ENCODE peak calls at places on chromosomes 3 and 15, in six cellular contexts. One of them, this sample, is unnamed.

GRCh38 chr3:191260431-191261303 is 61.6 kb downstream of the OSTN start:
- DNase-seq in GM12878: no peak
- DNase-seq in K562: no peak
- DNase-seq in HepG2: no peak
- DNase-seq in GM12891: no peak
- DNase-seq in H1: no peak
- DNase-seq in this sample: no peak

GRCh38 chr3:36319683-36320082 is 60.6 kb upstream of the STAC start:
- DNase-seq in GM12878: no peak
- DNase-seq in HepG2: no peak
- DNase-seq in GM12891: no peak
- DNase-seq in K562: no peak
- DNase-seq in H1: no peak
- DNase-seq in this sample: no peak

GRCh38 chr3:28308196-28308595 is 40.3 kb upstream of the ZCWPW2 start:
- DNase-seq in HepG2: no peak
- DNase-seq in GM12878: no peak
- DNase-seq in H1: no peak
- DNase-seq in GM12891: no peak
- DNase-seq in K562: no peak
- DNase-seq in this sample: no peak

GRCh38 chr15:91855684-91856553 is 2.4 kb downstream of the SLCO3A1 start:
- DNase-seq in K562: no peak
- DNase-seq in HepG2: peak; percentile 3
- DNase-seq in H1: peak; percentile 61
- DNase-seq in GM12878: peak; percentile 33
- DNase-seq in GM12891: no peak
- DNase-seq in this sample: no peak

GRCh38 chr15:33912326-33912725 is 56.0 kb upstream of the CHRM5 start:
- DNase-seq in GM12878: no peak
- DNase-seq in H1: no peak
- DNase-seq in HepG2: no peak
- DNase-seq in GM12891: no peak
- DNase-seq in K562: no peak
- DNase-seq in this sample: no peak

GRCh38 chr15:69026355-69026754 is 11.9 kb downstream of the NOX5 start:
- DNase-seq in H1: no peak
- DNase-seq in GM12891: no peak
- DNase-seq in K562: no peak
- DNase-seq in GM12878: no peak
- DNase-seq in HepG2: no peak
- DNase-seq in this sample: no peak

GRCh38 chr3:31823184-31823583 is 157.9 kb downstream of the OSBPL10 start:
- DNase-seq in H1: no peak
- DNase-seq in HepG2: no peak
- DNase-seq in GM12891: no peak
- DNase-seq in K562: no peak
- DNase-seq in GM12878: no peak
- DNase-seq in this sample: no peak

GRCh38 chr3:45362768-45363167 is 25.6 kb upstream of the LARS2 start:
- DNase-seq in K562: no peak
- DNase-seq in GM12891: no peak
- DNase-seq in H1: no peak
- DNase-seq in GM12878: no peak
- DNase-seq in HepG2: no peak
- DNase-seq in this sample: no peak

GRCh38 chr3:33855884-33856546 is 57.6 kb downstream of the PDCD6IP start:
- DNase-seq in HepG2: no peak
- DNase-seq in GM12878: no peak
- DNase-seq in H1: no peak
- DNase-seq in GM12891: no peak
- DNase-seq in K562: no peak
- DNase-seq in this sample: no peak

GRCh38 chr3:79233431-79234060 is 534.3 kb downstream of the ROBO1 start:
- DNase-seq in K562: no peak
- DNase-seq in HepG2: no peak
- DNase-seq in GM12878: no peak
- DNase-seq in H1: peak; percentile 46
- DNase-seq in GM12891: no peak
- DNase-seq in this sample: no peak

GRCh38 chr3:128665362-128666021 is 14.9 kb upstream of the RPN1 start:
- DNase-seq in K562: no peak
- DNase-seq in GM12878: no peak
- DNase-seq in HepG2: no peak
- DNase-seq in H1: no peak
- DNase-seq in GM12891: no peak
- DNase-seq in this sample: no peak

GRCh38 chr3:126554560-126555525 is 3.9 kb downstream of the C3orf22 start:
- DNase-seq in GM12891: no peak
- DNase-seq in H1: no peak
- DNase-seq in GM12878: no peak
- DNase-seq in HepG2: peak; percentile 25
- DNase-seq in K562: no peak
- DNase-seq in this sample: no peak

GRCh38 chr15:84840741-84841429 is 23.7 kb downstream of the ALPK3 start:
- DNase-seq in H1: no peak
- DNase-seq in GM12891: no peak
- DNase-seq in K562: no peak
- DNase-seq in HepG2: peak; percentile 51
- DNase-seq in GM12878: no peak
- DNase-seq in this sample: no peak

GRCh38 chr3:86991840-86992430 is 986 bp upstream of the VGLL3 start:
- DNase-seq in GM12878: no peak
- DNase-seq in H1: no peak
- DNase-seq in GM12891: no peak
- DNase-seq in K562: no peak
- DNase-seq in HepG2: no peak
- DNase-seq in this sample: no peak

GRCh38 chr15:89406218-89406716 is 71.6 kb upstream of the POLG start:
- DNase-seq in H1: no peak
- DNase-seq in GM12878: no peak
- DNase-seq in HepG2: no peak
- DNase-seq in GM12891: no peak
- DNase-seq in K562: no peak
- DNase-seq in this sample: no peak

GRCh38 chr3:155646128-155646527 is 98.7 kb downstream of the PLCH1 start:
- DNase-seq in H1: no peak
- DNase-seq in HepG2: peak; percentile 71
- DNase-seq in K562: no peak
- DNase-seq in GM12878: no peak
- DNase-seq in GM12891: no peak
- DNase-seq in this sample: no peak

GRCh38 chr3:194387276-194387675 is 11.8 kb downstream of the GP5 start:
- DNase-seq in H1: no peak
- DNase-seq in K562: no peak
- DNase-seq in GM12891: no peak
- DNase-seq in HepG2: no peak
- DNase-seq in GM12878: no peak
- DNase-seq in this sample: no peak

GRCh38 chr3:42518800-42519567 is 16.5 kb downstream of the VIPR1 start:
- DNase-seq in K562: peak; percentile 59
- DNase-seq in H1: no peak
- DNase-seq in GM12878: no peak
- DNase-seq in GM12891: no peak
- DNase-seq in HepG2: no peak
- DNase-seq in this sample: no peak

GRCh38 chr3:112010631-112011030 is 11.9 kb downstream of the TAGLN3 start:
- DNase-seq in K562: no peak
- DNase-seq in GM12878: no peak
- DNase-seq in HepG2: no peak
- DNase-seq in H1: no peak
- DNase-seq in GM12891: no peak
- DNase-seq in this sample: no peak

GRCh38 chr15:39127925-39128617 is 452.8 kb upstream of the THBS1 start:
- DNase-seq in H1: no peak
- DNase-seq in GM12878: no peak
- DNase-seq in HepG2: peak; percentile 98
- DNase-seq in GM12891: no peak
- DNase-seq in K562: peak; percentile 30
- DNase-seq in this sample: no peak

GRCh38 chr3:131795382-131796085 is 239.3 kb downstream of the CPNE4 start:
- DNase-seq in GM12891: no peak
- DNase-seq in H1: no peak
- DNase-seq in HepG2: no peak
- DNase-seq in GM12878: no peak
- DNase-seq in K562: peak; percentile 65
- DNase-seq in this sample: no peak

GRCh38 chr3:194870394-194871110 is 184.9 kb downstream of the FAM43A start:
- DNase-seq in HepG2: no peak
- DNase-seq in K562: no peak
- DNase-seq in GM12878: no peak
- DNase-seq in H1: no peak
- DNase-seq in GM12891: no peak
- DNase-seq in this sample: no peak

GRCh38 chr15:78599189-78599588 is 21.6 kb downstream of the CHRNA3 start:
- DNase-seq in GM12891: no peak
- DNase-seq in HepG2: no peak
- DNase-seq in K562: peak; percentile 16
- DNase-seq in GM12878: no peak
- DNase-seq in H1: no peak
- DNase-seq in this sample: no peak

GRCh38 chr3:172140499-172141391 is 101.4 kb downstream of the FNDC3B start:
- DNase-seq in HepG2: peak; percentile 98
- DNase-seq in H1: no peak
- DNase-seq in K562: peak; percentile 17
- DNase-seq in GM12891: no peak
- DNase-seq in GM12878: no peak
- DNase-seq in this sample: no peak

GRCh38 chr3:132726341-132726823 is 4.2 kb upstream of the NPHP3 start:
- DNase-seq in GM12891: no peak
- DNase-seq in HepG2: peak; percentile 39
- DNase-seq in GM12878: no peak
- DNase-seq in K562: peak; percentile 45
- DNase-seq in H1: no peak
- DNase-seq in this sample: no peak

GRCh38 chr3:66709464-66710058 is 208.7 kb upstream of the LRIG1 start:
- DNase-seq in K562: no peak
- DNase-seq in H1: no peak
- DNase-seq in GM12891: no peak
- DNase-seq in HepG2: no peak
- DNase-seq in GM12878: no peak
- DNase-seq in this sample: no peak

DNA sequence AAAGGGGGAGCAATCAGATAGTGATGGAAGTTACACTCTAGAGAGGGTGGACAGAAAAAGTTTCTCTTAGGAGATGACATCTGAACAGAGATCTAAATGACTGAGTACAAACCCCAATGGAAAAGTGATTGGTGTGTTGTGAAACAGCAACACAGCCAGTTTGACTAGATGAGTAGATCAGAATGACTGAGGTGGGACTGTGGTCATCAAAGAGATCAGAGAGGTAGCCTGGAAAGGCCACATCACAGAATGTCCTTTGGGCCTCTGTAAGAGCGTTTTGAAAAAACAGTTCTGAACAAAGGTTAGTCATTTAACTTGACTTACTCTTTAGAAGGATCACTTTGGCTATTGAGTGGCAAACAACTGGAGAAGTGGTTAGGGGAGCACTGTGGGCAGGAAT is 10.6 kb downstream of the LRRC58 start:
- DNase-seq in HepG2: no peak
- DNase-seq in H1: no peak
- DNase-seq in GM12891: no peak
- DNase-seq in GM12878: no peak
- DNase-seq in K562: no peak
- DNase-seq in this sample: no peak
- TF ChIP-seq POLR2A in HepG2: no peak
- TF ChIP-seq POLR2A in H1: no peak
- TF ChIP-seq POLR2A in GM12891: no peak
- TF ChIP-seq POLR2A in GM12878: no peak
- TF ChIP-seq POLR2A in K562: no peak
- TF ChIP-seq POLR2A in this sample: no peak

DNA sequence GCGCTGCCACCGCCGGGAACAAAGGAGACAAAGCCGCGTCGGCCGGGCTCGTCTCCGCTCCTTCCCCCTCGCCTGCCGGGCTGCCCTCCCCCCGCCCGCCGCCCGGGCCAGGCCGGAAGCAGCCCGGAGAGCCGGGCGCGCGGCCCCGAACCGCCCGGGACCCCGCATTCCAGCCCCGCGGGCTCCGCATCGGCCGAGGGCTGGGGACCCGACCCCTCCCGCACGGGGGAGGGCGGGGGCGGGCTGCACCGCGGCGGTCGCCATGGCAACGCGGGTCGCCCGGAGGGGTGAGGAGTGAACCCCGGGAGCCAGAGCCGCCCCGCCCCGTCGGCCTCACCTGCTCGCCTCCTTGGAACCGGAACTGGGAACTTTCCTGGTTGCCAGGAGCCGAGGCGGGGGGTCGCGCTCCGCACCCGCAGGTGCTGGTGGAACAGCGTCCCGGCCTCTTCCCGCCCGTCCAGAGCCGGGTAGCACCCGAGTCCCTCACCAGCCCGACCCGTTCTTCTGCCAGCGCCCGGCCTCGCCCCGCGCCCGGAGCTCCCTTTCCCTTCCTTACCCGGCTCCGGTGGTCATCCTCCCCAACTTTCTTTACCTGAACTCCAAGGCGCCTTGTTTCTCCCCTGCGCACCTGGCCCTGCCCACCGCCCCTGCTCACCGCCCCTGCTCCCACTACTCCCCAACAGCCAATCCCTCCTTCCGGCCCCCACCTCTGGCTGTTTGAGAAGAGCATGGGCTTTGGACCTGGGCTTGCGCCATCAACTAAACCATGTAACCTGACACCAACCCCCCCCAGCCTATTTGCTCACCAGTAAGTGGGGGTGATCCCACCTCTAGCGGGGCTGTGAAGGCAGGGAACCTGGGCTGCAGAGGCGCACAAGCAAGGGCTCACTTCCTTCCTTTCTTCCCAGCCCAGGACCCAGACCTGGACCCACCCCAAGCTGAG is at the start of gene PLXNB1:
- DNase-seq in HepG2: peak; percentile 97
- DNase-seq in GM12878: no peak
- DNase-seq in K562: peak; percentile 82
- DNase-seq in H1: peak; percentile 91
- DNase-seq in GM12891: peak; percentile 84
- DNase-seq in this sample: peak; percentile 87
- TF ChIP-seq POLR2AphosphoS5 in HepG2: peak; percentile 87
- TF ChIP-seq POLR2AphosphoS5 in GM12878: no peak
- TF ChIP-seq POLR2AphosphoS5 in K562: no peak
- TF ChIP-seq POLR2AphosphoS5 in H1: peak; percentile 75
- TF ChIP-seq POLR2AphosphoS5 in GM12891: no peak
- TF ChIP-seq POLR2AphosphoS5 in this sample: no peak

DNA sequence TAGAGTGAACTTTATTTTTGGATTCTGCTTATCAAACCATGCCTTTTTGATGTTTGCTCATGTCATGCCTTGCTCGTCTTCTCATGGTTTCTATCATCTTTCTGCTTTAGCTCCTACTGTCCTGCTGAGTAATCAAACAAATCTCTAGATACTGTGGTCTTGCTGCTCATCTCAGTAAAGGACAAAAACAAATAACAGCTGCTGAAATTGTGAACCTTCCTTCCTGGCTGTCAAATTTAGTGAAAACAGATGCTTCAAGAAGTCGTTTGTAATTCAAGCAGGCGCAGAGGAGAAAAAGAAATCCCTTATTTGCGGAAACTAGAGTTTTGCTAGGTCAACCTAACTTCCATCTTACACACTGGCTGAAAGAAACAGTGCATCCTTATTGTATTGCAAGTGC is 616.1 kb upstream of the ALCAM start:
- DNase-seq in K562: no peak
- DNase-seq in HepG2: no peak
- DNase-seq in GM12891: no peak
- DNase-seq in GM12878: no peak
- DNase-seq in H1: no peak
- DNase-seq in this sample: no peak
- TF ChIP-seq TAF1 in K562: no peak
- TF ChIP-seq TAF1 in HepG2: no peak
- TF ChIP-seq TAF1 in GM12891: no peak
- TF ChIP-seq TAF1 in GM12878: no peak
- TF ChIP-seq TAF1 in H1: no peak
- TF ChIP-seq TAF1 in this sample: no peak

GRCh38 chr15:92907880-92908279 is 7.8 kb downstream of the CHD2 start:
- DNase-seq in HepG2: no peak
- DNase-seq in GM12891: no peak
- DNase-seq in K562: peak; percentile 65
- DNase-seq in GM12878: no peak
- DNase-seq in H1: no peak
- DNase-seq in this sample: no peak
- TF ChIP-seq POLR2A in HepG2: no peak
- TF ChIP-seq POLR2A in GM12891: no peak
- TF ChIP-seq POLR2A in K562: no peak
- TF ChIP-seq POLR2A in GM12878: no peak
- TF ChIP-seq POLR2A in H1: no peak
- TF ChIP-seq POLR2A in this sample: no peak

This sample was measured in GM12892.